ENCODE peak calls at places on chromosomes 5 and 9, in ten cellular contexts. K, V, W, A, U, C, E, D, T and R are unnamed samples.

GRCh38 chr9:132241840-132242620 is 80.2 kb downstream of the NTNG2 start:
- DNase-seq in K (no peak), V (no peak), W (no peak), A (no peak), U (no peak), C (no peak), E (no peak), D (no peak), T (peak), R (no peak)

GRCh38 chr9:115524467-115525059 is 406.6 kb upstream of the TNC start:
- DNase-seq in K (peak), V (peak), W (no peak), A (peak), U (peak), C (no peak), E (peak), D (peak), T (peak), R (peak)

GRCh38 chr5:73663161-73663859 is 37.3 kb downstream of the ARHGEF28 start:
- DNase-seq in K (no peak), V (no peak), W (no peak), A (no peak), U (no peak), C (no peak), E (no peak), D (no peak), T (no peak), R (no peak)

GRCh38 chr5:142191776-142192175 is 83.2 kb downstream of the NDFIP1 start:
- DNase-seq in K (no peak), V (no peak), W (no peak), A (no peak), U (no peak), C (no peak), E (no peak), D (peak), T (no peak), R (no peak)

GRCh38 chr5:107365355-107366109 is 305.2 kb downstream of the EFNA5 start:
- DNase-seq in K (peak), V (no peak), W (no peak), A (no peak), U (no peak), C (no peak), E (peak), D (peak), T (no peak), R (no peak)

GRCh38 chr5:58185397-58186195 is 274.3 kb downstream of the PLK2 start:
- DNase-seq in K (peak), V (peak), W (no peak), A (peak), U (no peak), C (no peak), E (no peak), D (peak), T (no peak), R (no peak)

GRCh38 chr5:28284788-28285187 is 1246.4 kb upstream of the CDH9 start:
- DNase-seq in K (no peak), V (no peak), W (no peak), A (no peak), U (no peak), C (no peak), E (no peak), D (no peak), T (no peak), R (no peak)

GRCh38 chr9:108150736-108151135 is 661.2 kb upstream of the KLF4 start:
- DNase-seq in K (peak), V (no peak), W (peak), A (peak), U (no peak), C (no peak), E (no peak), D (no peak), T (peak), R (no peak)

GRCh38 chr5:149760700-149761187 is 30.6 kb downstream of the PPARGC1B start:
- DNase-seq in K (no peak), V (no peak), W (no peak), A (no peak), U (no peak), C (no peak), E (peak), D (no peak), T (no peak), R (no peak)

GRCh38 chr5:45179686-45180085 is 370.9 kb downstream of the MRPS30 start:
- DNase-seq in K (no peak), V (no peak), W (no peak), A (no peak), U (no peak), C (no peak), E (no peak), D (no peak), T (no peak), R (no peak)

GRCh38 chr5:33072700-33073099 is 361.6 kb downstream of the NPR3 start:
- DNase-seq in K (no peak), V (no peak), W (no peak), A (peak), U (no peak), C (no peak), E (no peak), D (no peak), T (no peak), R (no peak)

GRCh38 chr5:102629827-102630605 is 125.1 kb upstream of the PAM start:
- DNase-seq in K (no peak), V (no peak), W (no peak), A (no peak), U (no peak), C (no peak), E (no peak), D (no peak), T (no peak), R (no peak)

GRCh38 chr5:96984506-96985192 is 48.8 kb downstream of the LNPEP start:
- DNase-seq in K (peak), V (no peak), W (no peak), A (no peak), U (no peak), C (no peak), E (peak), D (peak), T (no peak), R (no peak)

GRCh38 chr9:87011551-87011950 is 64.2 kb upstream of the GAS1 start:
- DNase-seq in K (no peak), V (no peak), W (no peak), A (no peak), U (no peak), C (no peak), E (no peak), D (no peak), T (no peak), R (no peak)

GRCh38 chr9:677461-678097 is 163.9 kb upstream of the DMRT1 start:
- DNase-seq in K (peak), V (no peak), W (no peak), A (peak), U (no peak), C (no peak), E (peak), D (no peak), T (no peak), R (no peak)

GRCh38 chr5:170809551-170809950 is 26.0 kb downstream of the GABRP start:
- DNase-seq in K (peak), V (no peak), W (no peak), A (peak), U (peak), C (peak), E (peak), D (peak), T (peak), R (peak)

GRCh38 chr5:78109891-78110324 is 184.6 kb downstream of the AP3B1 start:
- DNase-seq in K (no peak), V (no peak), W (no peak), A (no peak), U (no peak), C (no peak), E (no peak), D (no peak), T (no peak), R (no peak)

GRCh38 chr5:140561753-140562523 is 2.5 kb downstream of the APBB3 start:
- DNase-seq in K (no peak), V (no peak), W (no peak), A (no peak), U (no peak), C (no peak), E (no peak), D (no peak), T (no peak), R (no peak)

GRCh38 chr9:14312721-14313377 is 1.1 kb downstream of the NFIB start:
- DNase-seq in K (no peak), V (no peak), W (peak), A (no peak), U (no peak), C (no peak), E (peak), D (peak), T (peak), R (no peak)

GRCh38 chr9:93761822-93762221 is 185.4 kb downstream of the PHF2 start:
- DNase-seq in K (no peak), V (no peak), W (no peak), A (no peak), U (no peak), C (no peak), E (no peak), D (peak), T (no peak), R (no peak)

DNA sequence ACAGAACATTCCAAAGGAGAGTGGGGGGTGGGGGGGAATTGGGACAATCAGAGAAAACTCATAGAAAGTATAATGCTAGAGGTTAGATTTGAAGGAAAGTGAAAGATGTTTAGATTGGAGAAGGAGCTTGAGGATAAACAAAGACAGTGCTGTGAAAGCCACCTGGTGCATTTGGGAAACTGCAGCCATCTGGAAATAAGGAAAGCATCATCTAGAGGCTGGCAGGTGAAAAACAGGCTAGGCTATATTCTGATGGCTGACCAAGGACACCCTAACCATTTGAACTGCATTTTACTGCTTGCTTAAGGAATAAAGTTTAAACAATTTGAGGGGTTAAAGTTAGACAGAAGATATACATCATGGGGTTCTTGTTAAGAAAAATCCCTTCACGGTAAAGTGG is 296.4 kb downstream of the CETN3 start:
- DNase-seq in K (no peak), V (no peak), W (no peak), A (no peak), U (no peak), C (no peak), E (no peak), D (peak), T (no peak), R (no peak)
- TF ChIP-seq CTCF in K (no peak), V (no peak), W (no peak), A (no peak), U (no peak), C (no peak), E (no peak), D (peak), T (no peak), R (no peak)

DNA sequence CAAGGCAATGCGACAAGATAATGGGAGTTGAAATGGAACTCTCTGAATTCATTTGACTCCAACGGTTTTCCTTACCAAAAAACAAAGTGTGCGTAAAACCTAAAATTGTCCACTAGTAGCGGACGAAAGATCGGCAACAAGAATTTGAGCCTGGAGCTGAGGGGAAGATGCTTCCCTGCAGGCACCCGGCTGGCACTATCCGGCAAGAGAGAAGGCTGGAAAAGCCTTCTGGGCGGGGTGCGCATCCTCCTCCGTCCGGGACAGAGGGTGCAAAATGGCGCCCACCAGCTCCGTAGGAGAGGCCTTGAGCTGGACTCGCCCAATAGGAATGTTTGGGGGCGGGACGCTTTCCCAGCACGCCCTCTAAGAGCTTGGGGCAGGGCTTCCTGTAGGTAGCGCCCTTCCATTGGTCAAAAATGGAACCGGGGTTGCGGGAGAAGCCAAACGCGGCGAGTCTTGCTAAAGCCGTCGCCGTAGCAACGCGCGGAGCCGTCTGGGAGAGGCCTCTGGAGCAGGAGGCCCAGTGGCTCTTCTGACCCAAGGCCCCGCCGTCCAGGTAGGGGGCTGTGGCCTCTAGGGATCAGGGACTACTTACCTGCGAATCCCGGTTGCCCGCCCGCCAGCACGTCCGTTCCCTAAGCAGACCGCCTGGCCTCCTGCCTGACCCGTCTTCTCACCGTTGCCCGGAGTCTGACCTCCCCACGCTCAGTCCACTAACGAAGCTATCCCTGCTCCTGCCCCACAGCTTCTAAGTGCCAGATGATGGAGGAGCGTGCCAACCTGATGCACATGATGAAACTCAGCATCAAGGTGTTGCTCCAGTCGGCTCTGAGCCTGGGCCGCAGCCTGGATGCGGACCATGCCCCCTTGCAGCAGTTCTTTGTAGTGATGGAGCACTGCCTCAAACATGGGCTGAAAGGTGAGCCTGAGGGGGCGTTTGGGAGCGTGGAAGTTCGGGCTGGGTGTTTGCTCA is 9.2 kb downstream of the RUFY1 start:
- DNase-seq in K (peak), V (peak), W (peak), A (peak), U (peak), C (peak), E (peak), D (peak), T (peak), R (peak)
- TF ChIP-seq CTCF in K (no peak), V (no peak), W (no peak), A (no peak), U (no peak), C (no peak), E (no peak), D (no peak), T (no peak), R (peak)

GRCh38 chr5:152086668-152087067 is 162.0 kb upstream of the GLRA1 start:
- DNase-seq in K (no peak), V (no peak), W (no peak), A (no peak), U (no peak), C (no peak), E (no peak), D (peak), T (no peak), R (no peak)

DNA sequence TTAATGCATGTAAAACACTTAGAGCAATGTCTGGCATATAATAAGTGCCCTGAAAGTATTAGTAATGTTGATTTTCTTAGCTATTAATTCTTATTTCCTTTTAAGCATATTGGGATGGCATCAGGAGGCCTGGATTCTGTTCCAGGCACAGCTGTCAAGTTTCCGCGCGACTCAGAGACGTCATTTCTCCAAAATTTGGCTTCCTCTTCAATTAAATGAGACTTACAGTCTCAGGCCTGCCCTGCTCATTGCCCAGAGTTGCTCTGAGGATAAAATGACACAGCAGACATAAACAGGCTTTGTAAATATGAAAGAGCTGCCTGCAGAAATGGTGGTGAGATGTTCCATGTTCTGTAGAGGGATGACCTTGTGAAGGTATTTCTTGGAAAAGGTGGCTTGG is 159.8 kb upstream of the GLRA1 start:
- DNase-seq in K (no peak), V (no peak), W (no peak), A (no peak), U (no peak), C (no peak), E (no peak), D (no peak), T (no peak), R (no peak)
- TF ChIP-seq CTCF in K (no peak), V (no peak), W (no peak), A (no peak), U (no peak), C (no peak), E (no peak), D (no peak), T (no peak), R (no peak)

GRCh38 chr5:3929799-3930198 is 334.2 kb downstream of the IRX1 start:
- DNase-seq in K (no peak), V (no peak), W (no peak), A (no peak), U (no peak), C (no peak), E (no peak), D (no peak), T (no peak), R (no peak)
- TF ChIP-seq CTCF in K (no peak), V (no peak), W (no peak), A (no peak), U (no peak), C (no peak), E (no peak), D (no peak), T (no peak), R (no peak)

GRCh38 chr5:53963958-53964357 is 346.4 kb downstream of the ARL15 start:
- DNase-seq in K (no peak), V (no peak), W (no peak), A (no peak), U (no peak), C (no peak), E (no peak), D (no peak), T (no peak), R (no peak)
- TF ChIP-seq CTCF in K (no peak), V (no peak), W (no peak), A (no peak), U (no peak), C (no peak), E (no peak), D (peak), T (no peak), R (no peak)

GRCh38 chr5:116448450-116448849 is 126.2 kb downstream of the SEMA6A start:
- DNase-seq in K (no peak), V (no peak), W (no peak), A (no peak), U (no peak), C (no peak), E (no peak), D (no peak), T (no peak), R (no peak)
- TF ChIP-seq CTCF in K (peak), V (no peak), W (no peak), A (no peak), U (no peak), C (no peak), E (peak), D (no peak), T (no peak), R (no peak)